ENCODE peak calls at places on chromosomes 16 and 17, in five cellular contexts. F, X, M, P and U are unnamed samples.

GRCh38 chr16:58937661-58938060 is 203.5 kb upstream of the GOT2 start:
- DNase-seq in X (no peak), M (no peak), P (no peak), F (no peak), U (no peak)

GRCh38 chr17:45730192-45730591 is 53.9 kb upstream of the CRHR1 start:
- DNase-seq in P (no peak), M (no peak), F (no peak), X (no peak), U (no peak)

GRCh38 chr17:81440511-81441244 is 45.4 kb downstream of the BAHCC1 start:
- DNase-seq in F (peak), M (no peak), P (no peak), X (peak), U (no peak)

GRCh38 chr16:66290431-66290830 is 76.1 kb upstream of the CDH5 start:
- DNase-seq in M (no peak), F (no peak), X (no peak), P (no peak), U (no peak)

GRCh38 chr16:69937465-69937951 is 13.6 kb upstream of the CLEC18A start:
- DNase-seq in M (no peak), P (no peak), F (no peak), X (no peak), U (no peak)

GRCh38 chr16:79430129-79430789 is 170.3 kb downstream of the MAF start:
- DNase-seq in P (no peak), M (no peak), F (no peak), X (peak), U (no peak)

GRCh38 chr16:86953631-86954465 is 363.3 kb downstream of the C16orf95 start:
- DNase-seq in F (no peak), P (peak), M (no peak), X (no peak), U (no peak)

GRCh38 chr17:55390364-55390977 is 31.2 kb downstream of the MMD start:
- DNase-seq in M (no peak), P (no peak), F (no peak), X (no peak), U (no peak)

GRCh38 chr17:77498875-77499698 is 358.3 kb downstream of the SEC14L1 start:
- DNase-seq in P (no peak), M (no peak), F (no peak), X (no peak), U (no peak)

GRCh38 chr17:15941781-15942180 is 3.1 kb upstream of the ADORA2B start:
- DNase-seq in P (no peak), X (no peak), M (no peak), F (no peak), U (no peak)

GRCh38 chr17:7043544-7044268 is at the start of gene SLC16A11:
- DNase-seq in X (peak), M (peak), F (peak), P (peak), U (no peak)

GRCh38 chr16:66660422-66661209 is 35.9 kb downstream of the CMTM4 start:
- DNase-seq in M (no peak), F (no peak), X (peak), P (peak), U (no peak)